ENCODE peak calls at places on chromosome 1, in ten cellular contexts. F is AG10803; D is CD4-positive, CD25-positive, alpha-beta regulatory T cell; Z is fibroblast of lung; Y is left ventricle myocardium inferior; T is CD8-positive, alpha-beta T cell; W is astrocyte of the spinal cord; R is prostate gland; O is heart right ventricle; B is effector memory CD4-positive, alpha-beta T cell. A is an unnamed sample.

GRCh38 chr1:240044620-240045019 is 47.1 kb upstream of the FMN2 start:
- DNase-seq in R (no peak), W (no peak), Z (no peak), F (peak), Y (no peak), B (no peak), T (no peak), O (no peak), D (no peak), A (no peak)

GRCh38 chr1:55472784-55473183 is 257.6 kb upstream of the USP24 start:
- DNase-seq in T (no peak), F (peak), Y (no peak), O (no peak), W (peak), B (no peak), Z (no peak), D (no peak), R (no peak), A (no peak)

GRCh38 chr1:29713857-29714256 is 477.5 kb downstream of the PTPRU start:
- DNase-seq in W (peak), D (no peak), Y (no peak), T (no peak), Z (peak), B (no peak), O (no peak), R (no peak), F (peak), A (no peak)

GRCh38 chr1:230507671-230508407 is 81.7 kb upstream of the PGBD5 start:
- DNase-seq in Z (peak), D (no peak), R (no peak), B (no peak), W (no peak), Y (peak), O (no peak), T (no peak), F (peak), A (peak)

GRCh38 chr1:8431779-8432178 is 113.9 kb downstream of the SLC45A1 start:
- DNase-seq in O (no peak), Z (no peak), W (no peak), Y (no peak), R (no peak), T (no peak), D (no peak), F (no peak), B (no peak), A (no peak)

GRCh38 chr1:55696181-55696580 is 481.0 kb upstream of the USP24 start:
- DNase-seq in R (no peak), B (no peak), Z (peak), O (no peak), T (no peak), Y (no peak), D (no peak), F (peak), W (peak), A (no peak)

GRCh38 chr1:227316456-227316855 is 1.8 kb downstream of the CDC42BPA start:
- DNase-seq in F (no peak), T (no peak), Y (no peak), Z (no peak), B (no peak), D (no peak), W (no peak), R (no peak), O (no peak), A (no peak)

GRCh38 chr1:27469334-27469733 is 20.6 kb downstream of the WASF2 start:
- DNase-seq in T (no peak), R (no peak), F (no peak), Y (no peak), Z (peak), D (no peak), W (no peak), B (no peak), O (no peak), A (no peak)

GRCh38 chr1:220920967-220921366 is 41.7 kb downstream of the HLX start:
- DNase-seq in W (no peak), T (no peak), Y (no peak), O (no peak), Z (no peak), R (no peak), D (no peak), B (no peak), F (no peak), A (no peak)

DNA sequence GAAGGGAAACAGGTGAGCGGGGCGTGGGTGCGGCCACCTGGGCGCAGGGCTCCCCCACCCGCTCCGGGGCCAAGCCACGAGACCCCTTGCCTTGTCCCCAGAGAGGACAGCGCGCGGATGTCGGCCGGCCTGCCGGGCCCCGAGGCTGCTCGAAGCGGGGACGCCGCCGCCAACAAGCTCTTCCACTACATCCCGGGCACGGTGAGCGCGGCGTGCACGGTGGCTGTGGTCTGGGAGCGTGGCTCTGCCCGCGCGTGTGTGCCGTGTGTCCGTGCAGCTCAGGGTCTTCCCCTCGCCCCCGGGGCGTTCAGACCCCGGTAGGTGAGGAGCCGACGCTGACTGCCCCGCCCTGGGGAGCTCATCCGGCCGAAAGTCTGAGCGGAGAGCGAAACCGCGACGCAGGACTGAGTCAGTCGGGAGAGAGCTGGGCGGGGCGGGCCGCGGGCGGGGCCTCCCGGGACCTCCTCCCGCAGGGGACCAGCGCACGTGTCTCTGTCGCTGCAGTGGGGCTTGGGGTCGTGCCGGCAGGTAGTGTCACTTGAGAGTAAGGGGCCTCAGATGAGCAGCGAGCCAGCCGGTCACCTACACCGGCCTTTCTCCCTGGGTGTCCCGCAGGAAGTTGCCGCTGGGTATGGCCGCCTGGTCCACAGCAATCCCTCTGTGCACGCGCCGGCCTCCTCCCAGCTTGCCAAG is 467 bp downstream of the PLEKHN1 start:
- DNase-seq in W (peak), B (peak), R (peak), D (peak), O (peak), F (peak), T (peak), Z (peak), Y (no peak), A (peak)
- H3K4me3 ChIP-seq in W (peak), B (peak), R (peak), D (no peak), O (peak), F (peak), T (peak), Z (peak), Y (peak), A (peak)

GRCh38 chr1:191065346-191065745 is 587.7 kb upstream of the BRINP3 start:
- DNase-seq in R (no peak), B (no peak), O (no peak), F (no peak), W (no peak), D (no peak), Z (no peak), Y (no peak), T (no peak), A (no peak)

GRCh38 chr1:191065771-191066170 is 588.1 kb upstream of the BRINP3 start:
- DNase-seq in W (no peak), Z (no peak), T (no peak), D (no peak), R (no peak), F (no peak), Y (no peak), O (no peak), B (no peak), A (no peak)
- H3K4me3 ChIP-seq in W (no peak), Z (no peak), T (no peak), D (no peak), R (no peak), F (no peak), Y (no peak), O (no peak), B (no peak), A (no peak)

GRCh38 chr1:204362984-204363334 is 3.2 kb upstream of the PLEKHA6 start:
- DNase-seq in B (no peak), D (no peak), O (no peak), R (no peak), W (no peak), F (no peak), Y (no peak), Z (no peak), T (no peak), A (no peak)
- H3K4me3 ChIP-seq in B (peak), D (peak), O (peak), R (peak), W (peak), F (peak), Y (peak), Z (peak), T (peak), A (peak)

GRCh38 chr1:103111926-103112325 is 3.6 kb upstream of the COL11A1 start:
- DNase-seq in Y (no peak), R (no peak), W (peak), Z (no peak), F (no peak), D (no peak), O (no peak), B (no peak), T (no peak), A (no peak)
- H3K4me3 ChIP-seq in Y (no peak), R (no peak), W (no peak), Z (no peak), F (no peak), D (no peak), O (no peak), B (no peak), T (no peak), A (no peak)

DNA sequence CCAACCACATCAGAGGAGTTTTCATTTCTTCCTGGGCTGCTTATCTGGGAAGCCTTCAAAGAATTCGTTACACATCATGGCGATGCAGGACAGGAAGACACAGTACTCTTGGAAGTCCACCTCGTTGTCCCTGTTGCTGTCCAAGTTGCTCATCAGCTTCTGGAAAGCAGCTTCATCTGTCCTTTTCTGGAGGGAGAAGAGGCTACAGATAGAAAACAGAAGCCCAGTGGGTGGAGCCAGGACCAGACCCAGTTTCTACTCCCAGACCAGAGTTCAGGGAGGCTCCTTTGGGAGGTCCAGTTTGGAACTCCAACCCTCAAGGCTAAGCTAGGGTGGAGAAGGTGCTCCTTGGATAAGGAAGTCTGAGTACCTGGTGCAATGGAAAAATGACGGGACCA is 1.9 kb downstream of the S100A4 start:
- DNase-seq in W (no peak), Z (no peak), Y (no peak), D (no peak), R (no peak), O (no peak), B (no peak), T (no peak), F (no peak), A (no peak)
- H3K4me3 ChIP-seq in W (no peak), Z (no peak), Y (peak), D (peak), R (no peak), O (peak), B (peak), T (peak), F (peak), A (peak)

GRCh38 chr1:81149649-81150335 is 650.9 kb upstream of the ADGRL2 start:
- DNase-seq in T (no peak), B (no peak), O (no peak), R (no peak), Z (no peak), F (peak), D (no peak), W (no peak), Y (no peak), A (no peak)

GRCh38 chr1:81142099-81142776 is 658.5 kb upstream of the ADGRL2 start:
- DNase-seq in F (peak), B (no peak), Z (peak), Y (no peak), D (no peak), T (no peak), W (peak), R (no peak), O (no peak), A (no peak)

GRCh38 chr1:81144240-81144639 is 656.5 kb upstream of the ADGRL2 start:
- DNase-seq in Y (no peak), W (no peak), T (no peak), D (no peak), B (no peak), O (no peak), R (no peak), Z (peak), F (peak), A (no peak)
- H3K4me3 ChIP-seq in Y (no peak), W (no peak), T (no peak), D (no peak), B (no peak), O (no peak), R (no peak), Z (no peak), F (no peak), A (no peak)

DNA sequence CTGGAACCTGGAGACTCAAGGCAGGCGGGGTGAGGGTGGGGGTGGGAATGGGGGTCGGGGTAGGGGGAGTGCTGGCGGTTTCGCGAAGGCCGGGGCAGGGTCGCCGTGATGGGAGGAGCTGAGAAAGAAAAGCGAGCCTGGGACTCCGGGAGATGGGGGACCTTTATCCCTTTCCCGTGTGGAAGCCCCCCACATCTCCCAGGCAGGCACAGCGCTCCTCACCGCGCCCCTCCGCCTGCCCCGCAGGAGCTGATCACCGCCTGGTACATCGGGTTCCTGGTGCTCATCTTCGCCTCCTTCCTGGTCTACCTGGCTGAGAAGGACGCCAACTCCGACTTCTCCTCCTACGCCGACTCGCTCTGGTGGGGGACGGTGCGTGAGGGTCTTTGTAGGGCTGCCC is 35.5 kb downstream of the KCNQ4 start:
- DNase-seq in R (no peak), O (no peak), W (no peak), Z (no peak), T (no peak), Y (no peak), D (no peak), B (no peak), F (no peak), A (peak)
- H3K4me3 ChIP-seq in R (no peak), O (no peak), W (no peak), Z (no peak), T (no peak), Y (peak), D (no peak), B (no peak), F (no peak), A (no peak)

GRCh38 chr1:173638043-173639021 is 3.2 kb downstream of the TEX50 start:
- DNase-seq in B (no peak), R (no peak), Z (no peak), T (no peak), F (no peak), O (no peak), Y (no peak), D (no peak), W (no peak), A (no peak)
- H3K4me3 ChIP-seq in B (no peak), R (no peak), Z (no peak), T (no peak), F (no peak), O (no peak), Y (no peak), D (no peak), W (no peak), A (no peak)

DNA sequence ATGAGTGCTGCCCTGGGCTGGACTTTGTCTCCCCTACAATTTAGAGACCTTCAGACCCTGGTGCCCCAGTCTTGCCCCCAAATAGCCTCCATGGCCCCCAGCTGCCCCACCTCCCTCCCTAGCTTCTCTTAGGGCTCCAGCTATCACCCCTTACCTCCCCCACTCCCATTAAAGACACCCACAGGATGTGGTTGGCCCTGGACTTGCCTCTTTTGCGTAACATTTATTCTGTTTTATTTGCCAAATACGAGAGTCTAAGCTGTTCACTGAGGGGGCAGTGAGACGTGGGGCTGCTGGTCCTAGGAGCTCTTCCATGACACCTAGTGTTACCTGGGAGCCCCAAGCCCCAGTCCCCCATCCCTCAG is 4.5 kb downstream of the ZC3H12A start:
- DNase-seq in O (no peak), Z (peak), D (peak), Y (no peak), W (peak), B (peak), T (peak), F (peak), R (no peak), A (peak)
- H3K4me3 ChIP-seq in O (peak), Z (no peak), D (peak), Y (peak), W (peak), B (peak), T (peak), F (peak), R (peak), A (no peak)

A was measured in upper lobe of left lung.